ENCODE peak calls at places on chromosomes 4 and X, in seven cellular contexts. N, C, H, R, F, V and O are unnamed samples.
A peak's percentile ranks its signal among the peaks of the same experiment; 100 is the strongest.

GRCh38 chr4:95507147-95507546 is 41.6 kb downstream of the UNC5C start:
- DNase-seq in N (no peak), C (no peak), H (peak; percentile 54), R (no peak), F (no peak), V (no peak), O (no peak)

GRCh38 chr4:88791274-88791673 is 93.6 kb upstream of the NAP1L5 start:
- DNase-seq in N (no peak), C (no peak), H (peak; percentile 71), R (no peak), F (no peak), V (no peak), O (peak; percentile 14)

GRCh38 chrX:1466232-1466661 is 13.5 kb upstream of the ASMTL start:
- DNase-seq in N (no peak), C (no peak), H (no peak), R (no peak), F (no peak), V (no peak), O (no peak)

GRCh38 chr4:95428216-95429085 is 120.3 kb downstream of the UNC5C start:
- DNase-seq in N (no peak), C (no peak), H (no peak), R (no peak), F (no peak), V (no peak), O (no peak)

GRCh38 chr4:81136161-81136910 is 78.7 kb downstream of the PRKG2 start:
- DNase-seq in N (no peak), C (no peak), H (peak; percentile 60), R (no peak), F (no peak), V (no peak), O (no peak)

GRCh38 chrX:114712466-114712865 is 128.6 kb downstream of the HTR2C start:
- DNase-seq in N (no peak), C (no peak), H (no peak), R (no peak), F (no peak), V (no peak), O (no peak)

GRCh38 chrX:150361777-150362351 is 1.3 kb upstream of the MAMLD1 start:
- DNase-seq in N (no peak), C (no peak), H (no peak), R (no peak), F (no peak), V (no peak), O (peak; percentile 16)

GRCh38 chr4:139710073-139710472 is 44.5 kb downstream of the MGST2 start:
- DNase-seq in N (no peak), C (no peak), H (no peak), R (no peak), F (no peak), V (no peak), O (no peak)

GRCh38 chrX:18146954-18147353 is 73.7 kb downstream of the BEND2 start:
- DNase-seq in N (peak; percentile 5), C (no peak), H (peak; percentile 22), R (no peak), F (no peak), V (no peak), O (no peak)

GRCh38 chr4:2570551-2571222 is 34.2 kb downstream of the FAM193A start:
- DNase-seq in N (peak; percentile 75), C (peak; percentile 38), H (no peak), R (no peak), F (no peak), V (peak; percentile 19), O (no peak)

GRCh38 chr4:38099908-38100407 is 139.8 kb downstream of the PTTG2 start:
- DNase-seq in N (no peak), C (no peak), H (peak; percentile 71), R (no peak), F (no peak), V (no peak), O (no peak)

GRCh38 chr4:110195561-110196205 is 2.7 kb downstream of the ELOVL6 start:
- DNase-seq in N (no peak), C (no peak), H (peak; percentile 3), R (no peak), F (no peak), V (no peak), O (no peak)